ENCODE peak calls at places on chromosomes 11 and 22, in six cellular contexts. E is NCI-H1048, S is NCI-H748 treated with DMSO at 0.1 percent for 48 hours, X is skeletal muscle cell, T is lung, Q is ovary. L is an unnamed sample.

GRCh38 chr11:61069427-61069826 is 32.9 kb upstream of the CD5 start:
- DNase-seq in E (no peak), S (no peak), X (no peak), T (no peak), Q (no peak), L (no peak)

GRCh38 chr22:46229701-46230100 is 20.4 kb downstream of the CDPF1 start:
- DNase-seq in E (no peak), S (no peak), X (no peak), T (no peak), Q (no peak), L (no peak)

GRCh38 chr22:18031670-18032454 is 7.5 kb upstream of the MICAL3 start:
- DNase-seq in E (no peak), S (no peak), X (peak; percentile 88), T (no peak), Q (no peak), L (no peak)

GRCh38 chr11:96180341-96180740 is 162.7 kb downstream of the MAML2 start:
- DNase-seq in E (no peak), S (no peak), X (no peak), T (no peak), Q (no peak), L (no peak)

GRCh38 chr22:21067075-21067900 is 21.5 kb downstream of the LRRC74B start:
- DNase-seq in E (no peak), S (no peak), X (no peak), T (no peak), Q (no peak), L (peak; percentile 17)

GRCh38 chr11:35029979-35030378 is 109.0 kb upstream of the CD44 start:
- DNase-seq in E (no peak), S (no peak), X (peak; percentile 65), T (no peak), Q (no peak), L (no peak)

GRCh38 chr22:48955351-48956311 is 872.0 kb downstream of the BRD1 start:
- DNase-seq in E (no peak), S (no peak), X (no peak), T (peak; percentile 25), Q (no peak), L (peak; percentile 26)

GRCh38 chr11:43736502-43737193 is 56.1 kb downstream of the HSD17B12 start:
- DNase-seq in E (no peak), S (no peak), X (peak; percentile 85), T (no peak), Q (no peak), L (no peak)

GRCh38 chr22:20020533-20021195 is at the start of gene TANGO2:
- DNase-seq in E (peak; percentile 81), S (peak; percentile 53), X (peak; percentile 51), T (peak; percentile 90), Q (peak; percentile 87), L (peak; percentile 95)

GRCh38 chr22:43176090-43176489 is 10.8 kb downstream of the TTLL12 start:
- DNase-seq in E (no peak), S (no peak), X (no peak), T (no peak), Q (no peak), L (no peak)

GRCh38 chr11:112751312-112751711 is 209.9 kb upstream of the NCAM1 start:
- DNase-seq in E (no peak), S (no peak), X (no peak), T (no peak), Q (no peak), L (peak; percentile 54)

GRCh38 chr11:124725719-124726105 is 14.0 kb upstream of the NRGN start:
- DNase-seq in E (no peak), S (no peak), X (peak; percentile 45), T (no peak), Q (no peak), L (no peak)

GRCh38 chr22:44576311-44577260 is 78.6 kb upstream of the RTL6 start:
- DNase-seq in E (no peak), S (no peak), X (no peak), T (no peak), Q (peak; percentile 3), L (peak; percentile 31)

GRCh38 chr11:115430345-115430744 is 73.9 kb downstream of the CADM1 start:
- DNase-seq in E (no peak), S (no peak), X (no peak), T (no peak), Q (no peak), L (no peak)

GRCh38 chr11:65931773-65932557 is 12.7 kb downstream of the DRAP1 start:
- DNase-seq in E (no peak), S (no peak), X (no peak), T (no peak), Q (no peak), L (no peak)

GRCh38 chr11:69295995-69296889 is 2.3 kb downstream of the MYEOV start:
- DNase-seq in E (no peak), S (no peak), X (peak; percentile 82), T (peak; percentile 63), Q (no peak), L (no peak)

GRCh38 chr11:68938816-68939582 is 35.3 kb downstream of the IGHMBP2 start:
- DNase-seq in E (no peak), S (no peak), X (no peak), T (no peak), Q (no peak), L (no peak)

GRCh38 chr11:83409476-83409875 is 123.3 kb upstream of the CCDC90B start:
- DNase-seq in E (no peak), S (no peak), X (no peak), T (no peak), Q (no peak), L (no peak)

GRCh38 chr11:75525433-75526191 is at the start of gene GDPD5:
- DNase-seq in E (peak; percentile 82), S (peak; percentile 88), X (peak; percentile 17), T (peak; percentile 79), Q (peak; percentile 80), L (peak; percentile 92)